ENCODE peak calls at places on chromosomes 7 and 10, in five cellular contexts. C is heart left ventricle, G is right lobe of liver, M is HepG2, W is prostate gland. R is an unnamed sample.

GRCh38 chr10:107126668-107127067 is 37.8 kb downstream of the SORCS1 start:
- DNase-seq in W (no peak), G (no peak), C (no peak), M (no peak), R (no peak)

GRCh38 chr10:74199315-74199714 is 48.3 kb downstream of the ADK start:
- DNase-seq in G (no peak), M (no peak), C (no peak), W (no peak), R (no peak)

GRCh38 chr10:101783736-101784118 is 481 bp upstream of the NPM3 start:
- DNase-seq in W (no peak), M (no peak), C (no peak), G (no peak), R (no peak)

GRCh38 chr10:72079356-72079755 is 9.0 kb downstream of the SPOCK2 start:
- DNase-seq in M (no peak), G (no peak), C (no peak), W (no peak), R (no peak)

GRCh38 chr7:69932034-69932628 is 333.9 kb downstream of the AUTS2 start:
- DNase-seq in G (no peak), M (no peak), W (peak; percentile 9), C (no peak), R (no peak)

GRCh38 chr10:978826-979421 is 9.3 kb upstream of the GTPBP4 start:
- DNase-seq in M (no peak), G (no peak), W (no peak), C (no peak), R (no peak)

GRCh38 chr10:79149662-79150443 is 81.1 kb downstream of the ZMIZ1 start:
- DNase-seq in W (no peak), C (peak; percentile 87), G (peak; percentile 94), M (no peak), R (peak; percentile 94)

GRCh38 chr7:81447351-81447952 is 322.4 kb downstream of the HGF start:
- DNase-seq in C (no peak), G (no peak), W (peak; percentile 38), M (peak; percentile 27), R (no peak)

GRCh38 chr10:29130190-29130673 is 158.6 kb upstream of the LYZL1 start:
- DNase-seq in W (no peak), G (no peak), M (peak; percentile 80), C (no peak), R (no peak)

GRCh38 chr7:23185980-23186379 is 4.1 kb downstream of the NUP42 start:
- DNase-seq in M (no peak), C (no peak), G (no peak), W (no peak), R (no peak)

GRCh38 chr7:23184291-23184690 is 2.4 kb downstream of the NUP42 start:
- DNase-seq in W (no peak), G (no peak), C (no peak), M (no peak), R (no peak)

GRCh38 chr7:23183279-23184012 is 1.6 kb downstream of the NUP42 start:
- DNase-seq in G (no peak), W (no peak), M (no peak), C (no peak), R (no peak)

GRCh38 chr7:23184709-23185354 is 3.0 kb downstream of the NUP42 start:
- DNase-seq in C (peak; percentile 48), G (no peak), M (peak; percentile 49), W (peak; percentile 28), R (no peak)

GRCh38 chr7:23181684-23182553 is at the start of gene NUP42:
- DNase-seq in G (peak; percentile 94), M (peak; percentile 99), C (peak; percentile 95), W (peak; percentile 91), R (peak; percentile 67)
- TF ChIP-seq POLR2A in G (peak; percentile 75), M (peak; percentile 90), C (no peak), W (peak; percentile 66), R (peak; percentile 94)

DNA sequence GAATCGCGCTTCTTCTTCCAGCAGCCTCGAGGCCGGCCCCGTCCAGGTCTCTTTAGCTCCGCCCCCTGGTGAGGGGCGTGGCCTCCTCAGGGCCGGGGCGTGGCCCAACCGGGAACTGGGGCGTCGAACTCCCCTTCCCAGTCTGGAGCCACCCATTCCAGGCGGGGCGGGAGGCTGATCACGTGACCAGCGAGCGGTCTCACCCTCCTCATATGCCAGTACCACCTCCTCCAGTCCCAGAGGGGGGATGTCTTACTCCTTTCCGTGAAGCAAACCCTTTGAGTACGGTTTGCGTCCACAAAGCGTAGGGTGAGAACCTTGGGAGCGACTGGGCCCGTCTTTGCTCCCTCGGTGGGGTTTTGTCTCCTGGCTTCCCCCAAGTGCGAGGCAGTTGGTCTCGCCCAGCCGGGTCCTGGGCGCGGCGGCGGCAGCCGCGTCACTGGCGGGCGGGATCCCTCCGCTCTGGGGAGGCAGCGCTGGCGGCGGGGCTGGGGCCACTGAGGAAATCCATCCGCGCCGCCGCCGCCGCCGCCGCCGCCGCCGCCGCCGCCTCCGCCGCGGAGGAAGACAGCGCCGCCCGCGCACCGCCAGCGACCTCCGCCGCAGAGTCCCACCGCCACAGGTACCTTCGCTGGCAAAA is at the start of gene GNB2:
- DNase-seq in M (peak; percentile 96), C (peak; percentile 99), W (peak; percentile 99), G (peak; percentile 99), R (peak; percentile 91)
- TF ChIP-seq POLR2A in M (no peak), C (peak; percentile 34), W (peak; percentile 88), G (peak; percentile 88), R (peak; percentile 62)

GRCh38 chr7:14579971-14580370 is 322.6 kb downstream of the DGKB start:
- DNase-seq in G (no peak), W (no peak), M (no peak), C (no peak), R (no peak)
- TF ChIP-seq POLR2A in G (no peak), W (no peak), M (no peak), C (no peak), R (no peak)

GRCh38 chr7:47512481-47513176 is 69.3 kb downstream of the TNS3 start:
- DNase-seq in C (no peak), W (no peak), G (no peak), M (peak; percentile 41), R (no peak)
- TF ChIP-seq POLR2A in C (no peak), W (no peak), G (no peak), M (no peak), R (no peak)

R was measured in GM12891.